ENCODE peak calls at places on chromosomes 5 and 9, in eight cellular contexts. C, S, J, T, Z, P, R and U are unnamed samples.

GRCh38 chr9:22483528-22484060 is 37.0 kb downstream of the DMRTA1 start:
- DNase-seq in C (peak; percentile 12), S (no peak), J (no peak), T (no peak), Z (no peak), P (no peak), R (no peak), U (no peak)

GRCh38 chr9:73667749-73668148 is 516.1 kb downstream of the ANXA1 start:
- DNase-seq in C (no peak), S (peak; percentile 14), J (peak; percentile 4), T (no peak), Z (no peak), P (no peak), R (no peak), U (no peak)

GRCh38 chr9:2461886-2462285 is 159.7 kb upstream of the VLDLR start:
- DNase-seq in C (no peak), S (no peak), J (no peak), T (no peak), Z (no peak), P (no peak), R (no peak), U (no peak)

GRCh38 chr5:137360607-137361006 is 138.5 kb downstream of the SPOCK1 start:
- DNase-seq in C (no peak), S (no peak), J (no peak), T (no peak), Z (no peak), P (no peak), R (no peak), U (no peak)

GRCh38 chr5:179307931-179308471 is 37.3 kb downstream of the ADAMTS2 start:
- DNase-seq in C (no peak), S (no peak), J (no peak), T (peak; percentile 47), Z (peak; percentile 10), P (peak; percentile 61), R (no peak), U (peak; percentile 9)

GRCh38 chr9:114372971-114373591 is 14.7 kb downstream of the AKNA start:
- DNase-seq in C (no peak), S (no peak), J (no peak), T (peak; percentile 76), Z (no peak), P (no peak), R (peak; percentile 92), U (peak; percentile 61)

GRCh38 chr5:78345485-78345884 is 14.9 kb upstream of the SCAMP1 start:
- DNase-seq in C (no peak), S (no peak), J (peak; percentile 4), T (no peak), Z (no peak), P (peak; percentile 21), R (no peak), U (no peak)

GRCh38 chr5:139961435-139962157 is 81.5 kb downstream of the NRG2 start:
- DNase-seq in C (no peak), S (no peak), J (peak; percentile 8), T (no peak), Z (no peak), P (no peak), R (no peak), U (peak; percentile 43)

GRCh38 chr9:114278881-114279570 is 43.9 kb upstream of the ORM1 start:
- DNase-seq in C (no peak), S (no peak), J (peak; percentile 85), T (peak; percentile 45), Z (peak; percentile 15), P (peak; percentile 88), R (no peak), U (no peak)

GRCh38 chr5:143913008-143913752 is 101.2 kb downstream of the HMHB1 start:
- DNase-seq in C (no peak), S (no peak), J (no peak), T (no peak), Z (no peak), P (peak; percentile 82), R (no peak), U (no peak)

GRCh38 chr9:94812343-94812742 is 85.8 kb downstream of the AOPEP start:
- DNase-seq in C (no peak), S (no peak), J (peak; percentile 52), T (no peak), Z (no peak), P (peak; percentile 81), R (no peak), U (no peak)

GRCh38 chr9:127087836-127088235 is 34.6 kb downstream of the ANGPTL2 start:
- DNase-seq in C (no peak), S (no peak), J (no peak), T (no peak), Z (no peak), P (no peak), R (no peak), U (no peak)

GRCh38 chr5:41057940-41058339 is 13.2 kb downstream of the MROH2B start:
- DNase-seq in C (no peak), S (no peak), J (no peak), T (no peak), Z (no peak), P (no peak), R (no peak), U (no peak)

GRCh38 chr5:44245936-44246335 is 143.3 kb downstream of the FGF10 start:
- DNase-seq in C (no peak), S (no peak), J (no peak), T (no peak), Z (no peak), P (no peak), R (no peak), U (no peak)

DNA sequence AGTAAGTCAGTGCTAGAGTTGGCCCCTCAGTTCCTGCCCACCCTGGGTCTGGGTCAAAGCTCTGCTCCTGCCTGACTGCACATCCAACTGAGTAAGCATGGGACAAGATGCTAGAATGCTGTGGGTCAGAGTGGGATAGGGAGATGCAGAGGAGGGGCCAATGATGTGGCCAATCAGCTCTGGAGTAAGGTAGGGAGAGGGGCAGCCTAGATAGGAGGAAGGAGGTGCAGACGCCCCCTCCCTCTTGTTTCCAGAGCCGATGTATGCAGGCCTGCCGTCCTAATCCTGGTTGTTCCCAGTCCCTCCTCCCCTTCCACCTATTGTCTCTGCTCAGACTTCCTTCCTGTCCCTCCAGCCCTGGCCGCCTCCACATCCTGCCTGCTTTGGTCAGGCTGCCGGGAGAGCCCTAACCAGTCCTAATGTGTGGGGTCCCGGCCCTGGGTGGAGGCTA is 1.3 kb downstream of the ARAP3 start:
- DNase-seq in C (peak; percentile 92), S (peak; percentile 90), J (peak; percentile 36), T (no peak), Z (no peak), P (peak; percentile 91), R (no peak), U (peak; percentile 54)
- H3K27ac ChIP-seq in C (peak overlapping the region; percentile 53), S (peak overlapping the region; percentile 72), J (no peak overlapping the region), T (peak overlapping the region; percentile 67), Z (peak overlapping the region; percentile 75), P (peak overlapping the region; percentile 60), R (no peak overlapping the region), U (no peak overlapping the region)

GRCh38 chr9:133888048-133888778 is 103.9 kb downstream of the VAV2 start:
- DNase-seq in C (peak; percentile 37), S (peak; percentile 79), J (peak; percentile 53), T (no peak), Z (no peak), P (no peak), R (no peak), U (peak; percentile 35)

GRCh38 chr9:133890583-133890982 is 101.5 kb downstream of the VAV2 start:
- DNase-seq in C (no peak), S (no peak), J (no peak), T (no peak), Z (no peak), P (no peak), R (no peak), U (no peak)

GRCh38 chr9:133889498-133890301 is 102.4 kb downstream of the VAV2 start:
- DNase-seq in C (no peak), S (no peak), J (peak; percentile 69), T (no peak), Z (no peak), P (peak; percentile 96), R (no peak), U (no peak)

GRCh38 chr9:133887540-133888047 is 104.5 kb downstream of the VAV2 start:
- DNase-seq in C (no peak), S (no peak), J (no peak), T (no peak), Z (no peak), P (no peak), R (no peak), U (no peak)

GRCh38 chr9:133888779-133889491 is 103.2 kb downstream of the VAV2 start:
- DNase-seq in C (no peak), S (peak; percentile 61), J (no peak), T (no peak), Z (no peak), P (no peak), R (no peak), U (no peak)
- H3K27ac ChIP-seq in C (peak overlapping the region; percentile 76), S (peak overlapping the region; percentile 58), J (no peak overlapping the region), T (no peak overlapping the region), Z (no peak overlapping the region), P (peak overlapping the region; percentile 28), R (no peak overlapping the region), U (no peak overlapping the region)

DNA sequence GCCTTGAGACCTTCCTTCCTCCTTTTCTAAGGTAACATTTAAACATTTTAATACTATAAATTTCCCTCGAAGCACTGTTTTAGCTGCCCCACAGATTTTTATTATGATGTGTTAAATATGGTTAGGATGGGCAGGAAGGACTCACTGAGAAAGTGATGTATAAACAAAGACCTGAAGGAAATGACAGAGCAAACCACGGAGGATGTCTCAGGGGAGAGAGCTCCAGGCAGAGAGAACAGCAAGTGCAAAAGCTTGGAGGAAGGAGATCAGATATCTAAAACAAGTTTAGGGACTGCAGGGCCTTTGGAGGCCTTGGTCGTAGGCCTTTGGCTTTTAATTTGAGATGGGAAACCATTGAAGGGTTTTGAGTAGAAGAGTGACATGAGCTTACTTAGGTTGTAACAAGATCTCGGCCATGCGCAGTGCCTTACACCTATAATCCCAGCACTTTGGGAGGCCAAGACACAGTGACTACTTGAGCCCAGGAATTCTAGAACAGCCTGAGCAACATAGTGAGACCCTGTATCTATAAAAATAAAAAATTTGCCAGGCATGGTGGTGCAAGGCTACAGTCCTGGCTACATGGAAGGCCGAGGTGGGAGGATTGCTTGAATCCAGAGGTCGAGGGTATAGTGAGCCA is 35.5 kb upstream of the LRRTM2 start:
- DNase-seq in C (no peak), S (no peak), J (no peak), T (no peak), Z (no peak), P (no peak), R (no peak), U (no peak)
- H3K27ac ChIP-seq in C (no peak overlapping the region), S (no peak overlapping the region), J (no peak overlapping the region), T (no peak overlapping the region), Z (no peak overlapping the region), P (peak overlapping the region; percentile 15), R (no peak overlapping the region), U (no peak overlapping the region)

DNA sequence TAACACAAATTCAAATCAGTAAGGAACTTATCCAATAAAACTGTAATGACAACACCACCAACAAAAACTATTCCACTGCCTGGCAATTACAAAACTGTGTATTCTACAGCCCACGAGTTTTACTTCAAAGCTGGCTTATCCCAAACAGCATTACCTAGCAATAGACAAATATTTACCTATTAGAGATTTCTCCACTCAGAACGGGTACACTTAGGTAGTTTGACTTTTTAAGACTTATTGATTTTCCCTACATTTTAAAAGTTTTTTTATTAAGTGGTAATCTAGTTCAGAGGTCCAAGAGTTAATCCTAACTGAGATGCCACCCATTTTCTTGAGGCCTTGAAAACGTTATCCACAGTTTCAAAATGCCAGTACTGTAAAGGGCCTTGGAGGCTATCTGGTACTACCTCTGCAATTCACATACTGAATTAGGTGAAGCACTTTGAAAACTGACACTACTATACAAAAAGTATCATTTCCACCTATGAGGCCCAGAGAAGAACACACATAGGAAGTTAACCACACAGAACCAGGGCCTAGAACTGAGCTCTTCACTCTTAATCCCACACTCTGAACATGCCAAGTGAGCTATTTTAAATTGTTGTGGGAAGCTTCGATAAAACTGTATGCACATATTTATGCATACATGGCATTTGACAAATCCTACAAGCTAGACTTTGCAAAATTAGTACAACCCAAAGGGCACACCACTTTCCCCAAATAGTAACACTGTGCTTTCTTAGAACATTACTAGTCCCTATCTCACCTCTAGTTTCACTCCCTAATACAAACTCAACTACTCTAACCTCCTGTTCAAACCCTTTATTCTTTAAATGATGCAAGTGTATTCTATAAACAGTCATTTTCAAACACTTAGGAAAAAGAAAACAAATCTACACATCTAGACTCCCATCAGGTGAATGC is 2.1 kb downstream of the NADK2 start:
- DNase-seq in C (no peak), S (no peak), J (no peak), T (no peak), Z (no peak), P (no peak), R (no peak), U (no peak)
- H3K27ac ChIP-seq in C (no peak overlapping the region), S (peak overlapping the region; percentile 90), J (no peak overlapping the region), T (peak overlapping the region; percentile 96), Z (no peak overlapping the region), P (peak overlapping the region; percentile 37), R (peak overlapping the region; percentile 97), U (peak overlapping the region; percentile 97)